ENCODE peak calls at places on chromosomes 4 and X, in eight cellular contexts. One of them, this sample, is unnamed.

GRCh38 chrX:65985922-65986588 is 53.8 kb downstream of the VSIG4 start:
- DNase-seq in upper lobe of left lung: no peak
- DNase-seq in heart left ventricle: peak; percentile 19
- DNase-seq in breast epithelium: no peak
- DNase-seq in adrenal gland: peak; percentile 23
- DNase-seq in endothelial cell of umbilical vein: peak; percentile 49
- DNase-seq in IMR-90: peak; percentile 47
- DNase-seq in right lobe of liver: no peak
- DNase-seq in this sample: peak; percentile 9

GRCh38 chr4:149719357-149719756 is 96.3 kb downstream of the IQCM start:
- DNase-seq in upper lobe of left lung: no peak
- DNase-seq in heart left ventricle: no peak
- DNase-seq in breast epithelium: no peak
- DNase-seq in adrenal gland: no peak
- DNase-seq in endothelial cell of umbilical vein: no peak
- DNase-seq in IMR-90: peak; percentile 66
- DNase-seq in right lobe of liver: no peak
- DNase-seq in this sample: no peak

GRCh38 chrX:136185409-136186022 is 38.2 kb downstream of the FHL1 start:
- DNase-seq in upper lobe of left lung: no peak
- DNase-seq in heart left ventricle: no peak
- DNase-seq in breast epithelium: no peak
- DNase-seq in adrenal gland: peak; percentile 61
- DNase-seq in endothelial cell of umbilical vein: peak; percentile 66
- DNase-seq in IMR-90: peak; percentile 47
- DNase-seq in right lobe of liver: no peak
- DNase-seq in this sample: no peak

GRCh38 chr4:32798471-32798870 is 2078.3 kb downstream of the PCDH7 start:
- DNase-seq in upper lobe of left lung: no peak
- DNase-seq in heart left ventricle: no peak
- DNase-seq in breast epithelium: no peak
- DNase-seq in adrenal gland: no peak
- DNase-seq in endothelial cell of umbilical vein: no peak
- DNase-seq in IMR-90: no peak
- DNase-seq in right lobe of liver: no peak
- DNase-seq in this sample: no peak

GRCh38 chrX:24242649-24243556 is 71.0 kb downstream of the SUPT20HL2 start:
- DNase-seq in upper lobe of left lung: no peak
- DNase-seq in heart left ventricle: peak; percentile 33
- DNase-seq in breast epithelium: no peak
- DNase-seq in adrenal gland: peak; percentile 24
- DNase-seq in endothelial cell of umbilical vein: no peak
- DNase-seq in IMR-90: peak; percentile 63
- DNase-seq in right lobe of liver: peak; percentile 51
- DNase-seq in this sample: peak; percentile 16

GRCh38 chrX:103540145-103540544 is 20.9 kb upstream of the RAB40A start:
- DNase-seq in upper lobe of left lung: no peak
- DNase-seq in heart left ventricle: no peak
- DNase-seq in breast epithelium: no peak
- DNase-seq in adrenal gland: no peak
- DNase-seq in endothelial cell of umbilical vein: no peak
- DNase-seq in IMR-90: peak; percentile 58
- DNase-seq in right lobe of liver: no peak
- DNase-seq in this sample: no peak

GRCh38 chr4:10455133-10455532 is 2.1 kb downstream of the ZNF518B start:
- DNase-seq in upper lobe of left lung: no peak
- DNase-seq in heart left ventricle: no peak
- DNase-seq in breast epithelium: no peak
- DNase-seq in adrenal gland: no peak
- DNase-seq in endothelial cell of umbilical vein: no peak
- DNase-seq in IMR-90: no peak
- DNase-seq in right lobe of liver: no peak
- DNase-seq in this sample: no peak

GRCh38 chr4:112704991-112705845 is 68.3 kb downstream of the LARP7 start:
- DNase-seq in upper lobe of left lung: peak; percentile 76
- DNase-seq in heart left ventricle: peak; percentile 52
- DNase-seq in breast epithelium: peak; percentile 57
- DNase-seq in adrenal gland: peak; percentile 66
- DNase-seq in endothelial cell of umbilical vein: peak; percentile 46
- DNase-seq in IMR-90: peak; percentile 58
- DNase-seq in right lobe of liver: no peak
- DNase-seq in this sample: peak; percentile 37

GRCh38 chr4:146534178-146534577 is 12.4 kb upstream of the SLC10A7 start:
- DNase-seq in upper lobe of left lung: no peak
- DNase-seq in heart left ventricle: no peak
- DNase-seq in breast epithelium: no peak
- DNase-seq in adrenal gland: no peak
- DNase-seq in endothelial cell of umbilical vein: no peak
- DNase-seq in IMR-90: no peak
- DNase-seq in right lobe of liver: no peak
- DNase-seq in this sample: no peak

GRCh38 chrX:33138677-33139249 is 72.6 kb downstream of the DMD start:
- DNase-seq in upper lobe of left lung: no peak
- DNase-seq in heart left ventricle: no peak
- DNase-seq in breast epithelium: no peak
- DNase-seq in adrenal gland: peak; percentile 50
- DNase-seq in endothelial cell of umbilical vein: no peak
- DNase-seq in IMR-90: no peak
- DNase-seq in right lobe of liver: no peak
- DNase-seq in this sample: no peak

GRCh38 chr4:111066447-111066846 is 443.6 kb upstream of the PITX2 start:
- DNase-seq in upper lobe of left lung: no peak
- DNase-seq in heart left ventricle: no peak
- DNase-seq in breast epithelium: no peak
- DNase-seq in adrenal gland: no peak
- DNase-seq in endothelial cell of umbilical vein: no peak
- DNase-seq in IMR-90: peak; percentile 63
- DNase-seq in right lobe of liver: no peak
- DNase-seq in this sample: no peak

GRCh38 chr4:13261486-13262257 is 222.5 kb downstream of the RAB28 start:
- DNase-seq in upper lobe of left lung: no peak
- DNase-seq in heart left ventricle: no peak
- DNase-seq in breast epithelium: no peak
- DNase-seq in adrenal gland: no peak
- DNase-seq in endothelial cell of umbilical vein: no peak
- DNase-seq in IMR-90: no peak
- DNase-seq in right lobe of liver: no peak
- DNase-seq in this sample: no peak

GRCh38 chr4:143184217-143184502 is 557 bp upstream of the USP38 start:
- DNase-seq in upper lobe of left lung: no peak
- DNase-seq in heart left ventricle: no peak
- DNase-seq in breast epithelium: no peak
- DNase-seq in adrenal gland: no peak
- DNase-seq in endothelial cell of umbilical vein: no peak
- DNase-seq in IMR-90: no peak
- DNase-seq in right lobe of liver: no peak
- DNase-seq in this sample: no peak

GRCh38 chr4:52864816-52865215 is 2.7 kb downstream of the RASL11B start:
- DNase-seq in upper lobe of left lung: no peak
- DNase-seq in heart left ventricle: no peak
- DNase-seq in breast epithelium: no peak
- DNase-seq in adrenal gland: no peak
- DNase-seq in endothelial cell of umbilical vein: peak; percentile 97
- DNase-seq in IMR-90: peak; percentile 35
- DNase-seq in right lobe of liver: no peak
- DNase-seq in this sample: no peak

GRCh38 chr4:158796370-158797140 is 27.7 kb downstream of the FNIP2 start:
- DNase-seq in upper lobe of left lung: no peak
- DNase-seq in heart left ventricle: no peak
- DNase-seq in breast epithelium: no peak
- DNase-seq in adrenal gland: peak; percentile 56
- DNase-seq in endothelial cell of umbilical vein: no peak
- DNase-seq in IMR-90: peak; percentile 67
- DNase-seq in right lobe of liver: no peak
- DNase-seq in this sample: no peak

GRCh38 chr4:113574636-113575103 is 186.9 kb downstream of the CAMK2D start:
- DNase-seq in upper lobe of left lung: no peak
- DNase-seq in heart left ventricle: no peak
- DNase-seq in breast epithelium: no peak
- DNase-seq in adrenal gland: no peak
- DNase-seq in endothelial cell of umbilical vein: peak; percentile 88
- DNase-seq in IMR-90: peak; percentile 80
- DNase-seq in right lobe of liver: no peak
- DNase-seq in this sample: no peak

DNA sequence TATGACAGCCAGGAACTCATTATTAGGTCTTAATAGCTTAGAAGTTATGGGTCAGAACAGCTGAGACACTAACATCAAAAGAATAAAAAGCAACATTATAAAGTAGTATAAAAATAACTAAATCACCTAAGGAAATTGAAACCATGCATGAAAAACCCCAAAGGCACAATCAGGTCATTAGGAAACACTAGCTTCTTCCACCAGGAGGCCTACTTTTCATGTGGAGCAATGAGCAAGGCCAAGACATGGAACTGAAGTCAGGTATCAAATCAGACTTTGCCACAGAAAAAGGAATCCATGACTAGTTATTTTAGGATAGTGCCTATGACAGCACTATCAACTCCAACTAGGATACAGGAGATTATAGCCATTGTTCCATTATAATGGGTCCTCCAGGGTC is 7.9 kb downstream of the HUWE1 start:
- DNase-seq in upper lobe of left lung: no peak
- DNase-seq in heart left ventricle: no peak
- DNase-seq in breast epithelium: no peak
- DNase-seq in adrenal gland: no peak
- DNase-seq in endothelial cell of umbilical vein: no peak
- DNase-seq in IMR-90: no peak
- DNase-seq in right lobe of liver: no peak
- DNase-seq in this sample: no peak
- H3K4me1 ChIP-seq in upper lobe of left lung: no peaks in the 10 kb centered on the region
- H3K4me1 ChIP-seq in heart left ventricle: peaks cover 19% of the 10 kb centered on the region
- H3K4me1 ChIP-seq in breast epithelium: peaks cover 6% of the 10 kb centered on the region
- H3K4me1 ChIP-seq in adrenal gland: no peaks in the 10 kb centered on the region
- H3K4me1 ChIP-seq in endothelial cell of umbilical vein: peaks cover 20% of the 10 kb centered on the region
- H3K4me1 ChIP-seq in IMR-90: no peaks in the 10 kb centered on the region
- H3K4me1 ChIP-seq in right lobe of liver: no peaks in the 10 kb centered on the region
- H3K4me1 ChIP-seq in this sample: no peaks in the 10 kb centered on the region

GRCh38 chrX:574355-574754 is 56.2 kb upstream of the SHOX start:
- DNase-seq in upper lobe of left lung: no peak
- DNase-seq in heart left ventricle: no peak
- DNase-seq in breast epithelium: no peak
- DNase-seq in adrenal gland: no peak
- DNase-seq in endothelial cell of umbilical vein: no peak
- DNase-seq in IMR-90: no peak
- DNase-seq in right lobe of liver: no peak
- DNase-seq in this sample: no peak

GRCh38 chrX:580020-580419 is 50.6 kb upstream of the SHOX start:
- DNase-seq in upper lobe of left lung: no peak
- DNase-seq in heart left ventricle: no peak
- DNase-seq in breast epithelium: no peak
- DNase-seq in adrenal gland: no peak
- DNase-seq in endothelial cell of umbilical vein: no peak
- DNase-seq in IMR-90: no peak
- DNase-seq in right lobe of liver: no peak
- DNase-seq in this sample: no peak

GRCh38 chrX:574830-575229 is 55.8 kb upstream of the SHOX start:
- DNase-seq in upper lobe of left lung: no peak
- DNase-seq in heart left ventricle: no peak
- DNase-seq in breast epithelium: no peak
- DNase-seq in adrenal gland: no peak
- DNase-seq in endothelial cell of umbilical vein: no peak
- DNase-seq in IMR-90: no peak
- DNase-seq in right lobe of liver: no peak
- DNase-seq in this sample: no peak

GRCh38 chrX:581066-581465 is 49.5 kb upstream of the SHOX start:
- DNase-seq in upper lobe of left lung: no peak
- DNase-seq in heart left ventricle: no peak
- DNase-seq in breast epithelium: no peak
- DNase-seq in adrenal gland: no peak
- DNase-seq in endothelial cell of umbilical vein: no peak
- DNase-seq in IMR-90: no peak
- DNase-seq in right lobe of liver: no peak
- DNase-seq in this sample: no peak

DNA sequence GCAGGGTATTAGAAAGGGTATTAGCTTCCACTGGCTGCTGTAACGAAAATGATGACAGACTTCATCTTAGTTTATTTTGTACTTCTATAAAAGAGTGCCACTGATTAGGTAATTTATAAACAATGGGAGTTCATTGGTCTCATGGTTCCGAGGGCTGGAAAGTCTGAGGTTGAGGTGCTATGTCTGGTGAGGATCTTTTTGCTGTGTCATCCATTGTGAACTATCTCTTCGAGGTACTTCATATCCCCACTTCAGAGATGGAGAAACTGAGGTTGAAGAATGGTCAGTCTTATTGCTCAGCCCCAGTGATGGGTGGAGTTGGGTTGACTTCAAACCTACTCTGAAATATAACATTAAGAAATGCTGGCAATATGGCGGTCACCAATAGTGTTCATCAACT is 53.7 kb upstream of the SHOX start:
- DNase-seq in upper lobe of left lung: no peak
- DNase-seq in heart left ventricle: no peak
- DNase-seq in breast epithelium: no peak
- DNase-seq in adrenal gland: no peak
- DNase-seq in endothelial cell of umbilical vein: no peak
- DNase-seq in IMR-90: no peak
- DNase-seq in right lobe of liver: no peak
- DNase-seq in this sample: no peak
- H3K27me3 ChIP-seq in upper lobe of left lung: no peaks in the 10 kb centered on the region
- H3K27me3 ChIP-seq in heart left ventricle: no peaks in the 10 kb centered on the region
- H3K27me3 ChIP-seq in breast epithelium: no peaks in the 10 kb centered on the region
- H3K27me3 ChIP-seq in adrenal gland: no peaks in the 10 kb centered on the region
- H3K27me3 ChIP-seq in endothelial cell of umbilical vein: no peaks in the 10 kb centered on the region
- H3K27me3 ChIP-seq in IMR-90: no peaks in the 10 kb centered on the region
- H3K27me3 ChIP-seq in right lobe of liver: no peaks in the 10 kb centered on the region
- H3K27me3 ChIP-seq in this sample: no peaks in the 10 kb centered on the region

GRCh38 chr4:167943872-167944505 is 148.3 kb upstream of the ANXA10 start:
- DNase-seq in upper lobe of left lung: no peak
- DNase-seq in heart left ventricle: no peak
- DNase-seq in breast epithelium: no peak
- DNase-seq in adrenal gland: no peak
- DNase-seq in endothelial cell of umbilical vein: no peak
- DNase-seq in IMR-90: no peak
- DNase-seq in right lobe of liver: no peak
- DNase-seq in this sample: no peak
- TF ChIP-seq POLR2A in upper lobe of left lung: no peak
- TF ChIP-seq POLR2A in heart left ventricle: no peak
- TF ChIP-seq POLR2A in breast epithelium: no peak
- TF ChIP-seq POLR2A in adrenal gland: no peak
- TF ChIP-seq POLR2A in endothelial cell of umbilical vein: no peak
- TF ChIP-seq POLR2A in IMR-90: no peak
- TF ChIP-seq POLR2A in right lobe of liver: no peak
- TF ChIP-seq POLR2A in this sample: no peak

DNA sequence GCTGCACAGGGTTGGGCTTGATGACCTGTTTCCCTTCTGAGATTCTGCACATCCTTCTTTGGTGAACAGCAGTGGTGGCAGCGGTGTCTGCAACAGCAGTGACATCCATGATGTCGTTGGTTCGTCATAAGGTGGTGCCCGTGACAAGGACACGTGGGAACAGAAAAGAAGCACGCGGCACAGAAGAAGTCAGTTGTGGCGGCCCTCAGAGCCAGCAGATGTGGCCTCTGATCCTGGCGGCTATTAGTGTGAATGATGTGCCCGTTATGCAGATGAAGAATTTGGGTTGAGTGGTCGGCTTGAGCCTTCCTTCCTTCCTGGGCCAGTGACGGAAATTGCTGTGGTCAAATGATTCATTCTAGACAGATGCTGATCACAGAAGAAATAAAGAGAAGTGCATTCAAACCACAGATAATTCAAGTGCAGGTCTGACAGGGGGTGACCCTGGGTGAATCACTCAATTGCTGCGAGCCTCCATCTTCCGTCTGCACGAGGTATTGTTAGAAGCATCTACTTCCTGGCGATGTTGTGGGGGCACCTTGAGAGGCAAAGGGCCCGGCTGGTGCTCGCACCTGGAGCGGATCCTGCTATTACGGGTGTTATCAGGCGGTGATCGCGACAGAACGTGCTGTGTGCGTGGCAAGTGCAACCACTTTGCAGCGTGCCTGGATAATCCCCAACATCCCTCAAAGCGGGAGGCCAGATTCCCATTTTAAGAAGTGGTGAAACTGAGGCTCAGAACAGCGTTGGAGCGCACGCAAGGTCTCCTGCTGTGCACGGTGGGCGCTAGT is 215.2 kb upstream of the PSAPL1 start:
- DNase-seq in upper lobe of left lung: no peak
- DNase-seq in heart left ventricle: no peak
- DNase-seq in breast epithelium: no peak
- DNase-seq in adrenal gland: no peak
- DNase-seq in endothelial cell of umbilical vein: peak; percentile 21
- DNase-seq in IMR-90: peak; percentile 95
- DNase-seq in right lobe of liver: no peak
- DNase-seq in this sample: no peak
- H3K4me1 ChIP-seq in upper lobe of left lung: no peaks in the 10 kb centered on the region
- H3K4me1 ChIP-seq in heart left ventricle: peaks cover 9% of the 10 kb centered on the region
- H3K4me1 ChIP-seq in breast epithelium: no peaks in the 10 kb centered on the region
- H3K4me1 ChIP-seq in adrenal gland: peaks cover 22% of the 10 kb centered on the region
- H3K4me1 ChIP-seq in endothelial cell of umbilical vein: peaks cover 28% of the 10 kb centered on the region
- H3K4me1 ChIP-seq in IMR-90: peaks cover 15% of the 10 kb centered on the region
- H3K4me1 ChIP-seq in right lobe of liver: peaks cover 5% of the 10 kb centered on the region
- H3K4me1 ChIP-seq in this sample: peaks cover 23% of the 10 kb centered on the region

This sample was measured in thyroid gland.